ENCODE peak calls at places on chromosomes 5 and 9, in five cellular contexts. One of them, this sample, is unnamed.

GRCh38 chr9:70083429-70083828 is 39.8 kb downstream of the MAMDC2 start:
- DNase-seq in A549: no peak
- DNase-seq in GM12865: no peak
- DNase-seq in DND-41: no peak
- DNase-seq in AG04449: no peak
- DNase-seq in this sample: no peak

GRCh38 chr5:75727931-75728330 is 10.7 kb upstream of the POC5 start:
- DNase-seq in A549: no peak
- DNase-seq in GM12865: no peak
- DNase-seq in DND-41: no peak
- DNase-seq in AG04449: no peak
- DNase-seq in this sample: no peak

GRCh38 chr5:150659360-150660107 is 1.5 kb upstream of the MYOZ3 start:
- DNase-seq in A549: no peak
- DNase-seq in GM12865: no peak
- DNase-seq in DND-41: no peak
- DNase-seq in AG04449: no peak
- DNase-seq in this sample: no peak

GRCh38 chr9:36137392-36138004 is 965 bp downstream of the GLIPR2 start:
- DNase-seq in A549: no peak
- DNase-seq in GM12865: no peak
- DNase-seq in DND-41: no peak
- DNase-seq in AG04449: no peak
- DNase-seq in this sample: peak

GRCh38 chr9:81303658-81304057 is 385.7 kb downstream of the TLE1 start:
- DNase-seq in A549: no peak
- DNase-seq in GM12865: no peak
- DNase-seq in DND-41: no peak
- DNase-seq in AG04449: no peak
- DNase-seq in this sample: peak

GRCh38 chr9:137311971-137312851 is 10.1 kb upstream of the NRARP start:
- DNase-seq in A549: peak
- DNase-seq in GM12865: no peak
- DNase-seq in DND-41: no peak
- DNase-seq in AG04449: no peak
- DNase-seq in this sample: no peak

GRCh38 chr5:171629221-171630005 is 156.2 kb upstream of the SMIM23 start:
- DNase-seq in A549: peak
- DNase-seq in GM12865: no peak
- DNase-seq in DND-41: no peak
- DNase-seq in AG04449: no peak
- DNase-seq in this sample: peak

GRCh38 chr9:130772185-130772584 is 62.9 kb upstream of the ABL1 start:
- DNase-seq in A549: no peak
- DNase-seq in GM12865: no peak
- DNase-seq in DND-41: no peak
- DNase-seq in AG04449: no peak
- DNase-seq in this sample: no peak

GRCh38 chr5:6187501-6187900 is 190.8 kb downstream of the MED10 start:
- DNase-seq in A549: no peak
- DNase-seq in GM12865: no peak
- DNase-seq in DND-41: no peak
- DNase-seq in AG04449: no peak
- DNase-seq in this sample: no peak

GRCh38 chr5:92559743-92560142 is 1021.3 kb downstream of the NR2F1-AS1 start:
- DNase-seq in A549: no peak
- DNase-seq in GM12865: no peak
- DNase-seq in DND-41: no peak
- DNase-seq in AG04449: peak
- DNase-seq in this sample: peak

GRCh38 chr5:86768699-86769202 is 151.0 kb downstream of the COX7C start:
- DNase-seq in A549: no peak
- DNase-seq in GM12865: no peak
- DNase-seq in DND-41: no peak
- DNase-seq in AG04449: no peak
- DNase-seq in this sample: no peak

GRCh38 chr5:30918171-30918570 is 275.3 kb upstream of the CDH6 start:
- DNase-seq in A549: no peak
- DNase-seq in GM12865: no peak
- DNase-seq in DND-41: no peak
- DNase-seq in AG04449: no peak
- DNase-seq in this sample: peak

GRCh38 chr5:9063615-9064245 is 482.1 kb downstream of the SEMA5A start:
- DNase-seq in A549: no peak
- DNase-seq in GM12865: peak
- DNase-seq in DND-41: no peak
- DNase-seq in AG04449: no peak
- DNase-seq in this sample: no peak

GRCh38 chr9:104361207-104361606 is 142.9 kb upstream of the OR13F1 start:
- DNase-seq in A549: no peak
- DNase-seq in GM12865: no peak
- DNase-seq in DND-41: no peak
- DNase-seq in AG04449: no peak
- DNase-seq in this sample: no peak

GRCh38 chr5:138096363-138096762 is 12.5 kb downstream of the WNT8A start:
- DNase-seq in A549: no peak
- DNase-seq in GM12865: peak
- DNase-seq in DND-41: no peak
- DNase-seq in AG04449: no peak
- DNase-seq in this sample: no peak

GRCh38 chr9:97819735-97820134 is 33.3 kb upstream of the FOXE1 start:
- DNase-seq in A549: no peak
- DNase-seq in GM12865: no peak
- DNase-seq in DND-41: no peak
- DNase-seq in AG04449: no peak
- DNase-seq in this sample: no peak

GRCh38 chr5:159166416-159166815 is 42.9 kb downstream of the RNF145 start:
- DNase-seq in A549: no peak
- DNase-seq in GM12865: no peak
- DNase-seq in DND-41: no peak
- DNase-seq in AG04449: no peak
- DNase-seq in this sample: no peak

GRCh38 chr9:98707158-98708102 is 1.3 kb downstream of the GABBR2 start:
- DNase-seq in A549: peak
- DNase-seq in GM12865: peak
- DNase-seq in DND-41: no peak
- DNase-seq in AG04449: no peak
- DNase-seq in this sample: peak

GRCh38 chr5:114308508-114308907 is 53.4 kb upstream of the KCNN2 start:
- DNase-seq in A549: no peak
- DNase-seq in GM12865: no peak
- DNase-seq in DND-41: no peak
- DNase-seq in AG04449: no peak
- DNase-seq in this sample: no peak

GRCh38 chr5:114314061-114314460 is 47.8 kb upstream of the KCNN2 start:
- DNase-seq in A549: no peak
- DNase-seq in GM12865: no peak
- DNase-seq in DND-41: no peak
- DNase-seq in AG04449: no peak
- DNase-seq in this sample: no peak

GRCh38 chr5:114311943-114312342 is 49.9 kb upstream of the KCNN2 start:
- DNase-seq in A549: no peak
- DNase-seq in GM12865: no peak
- DNase-seq in DND-41: no peak
- DNase-seq in AG04449: no peak
- DNase-seq in this sample: no peak

GRCh38 chr5:114308017-114308416 is 53.9 kb upstream of the KCNN2 start:
- DNase-seq in A549: no peak
- DNase-seq in GM12865: no peak
- DNase-seq in DND-41: no peak
- DNase-seq in AG04449: no peak
- DNase-seq in this sample: no peak

GRCh38 chr5:114310666-114311065 is 51.2 kb upstream of the KCNN2 start:
- DNase-seq in A549: no peak
- DNase-seq in GM12865: no peak
- DNase-seq in DND-41: no peak
- DNase-seq in AG04449: no peak
- DNase-seq in this sample: no peak
- TF ChIP-seq CTCF in A549: no peak
- TF ChIP-seq CTCF in GM12865: no peak
- TF ChIP-seq CTCF in DND-41: no peak
- TF ChIP-seq CTCF in AG04449: no peak
- TF ChIP-seq CTCF in this sample: no peak

GRCh38 chr9:135218331-135219225 is 131.1 kb downstream of the OLFM1 start:
- DNase-seq in A549: no peak
- DNase-seq in GM12865: no peak
- DNase-seq in DND-41: no peak
- DNase-seq in AG04449: no peak
- DNase-seq in this sample: no peak
- H3K4me3 ChIP-seq in A549: no peak
- H3K4me3 ChIP-seq in GM12865: no peak
- H3K4me3 ChIP-seq in DND-41: no peak
- H3K4me3 ChIP-seq in AG04449: no peak
- H3K4me3 ChIP-seq in this sample: no peak

GRCh38 chr5:147412561-147412960 is 97.3 kb downstream of the DPYSL3 start:
- DNase-seq in A549: no peak
- DNase-seq in GM12865: no peak
- DNase-seq in DND-41: no peak
- DNase-seq in AG04449: no peak
- DNase-seq in this sample: no peak
- TF ChIP-seq CTCF in A549: no peak
- TF ChIP-seq CTCF in GM12865: no peak
- TF ChIP-seq CTCF in DND-41: no peak
- TF ChIP-seq CTCF in AG04449: no peak
- TF ChIP-seq CTCF in this sample: no peak

GRCh38 chr5:154449786-154450185 is 4.0 kb downstream of the SAP30L start:
- DNase-seq in A549: no peak
- DNase-seq in GM12865: no peak
- DNase-seq in DND-41: no peak
- DNase-seq in AG04449: no peak
- DNase-seq in this sample: no peak

GRCh38 chr5:154445422-154446182 is at the start of gene SAP30L:
- DNase-seq in A549: peak
- DNase-seq in GM12865: peak
- DNase-seq in DND-41: peak
- DNase-seq in AG04449: peak
- DNase-seq in this sample: peak

GRCh38 chr5:154444559-154445421 is 1.0 kb upstream of the SAP30L start:
- DNase-seq in A549: peak
- DNase-seq in GM12865: peak
- DNase-seq in DND-41: peak
- DNase-seq in AG04449: no peak
- DNase-seq in this sample: peak

GRCh38 chr5:154446183-154447073 is 631 bp downstream of the SAP30L start:
- DNase-seq in A549: peak
- DNase-seq in GM12865: peak
- DNase-seq in DND-41: peak
- DNase-seq in AG04449: no peak
- DNase-seq in this sample: peak

DNA sequence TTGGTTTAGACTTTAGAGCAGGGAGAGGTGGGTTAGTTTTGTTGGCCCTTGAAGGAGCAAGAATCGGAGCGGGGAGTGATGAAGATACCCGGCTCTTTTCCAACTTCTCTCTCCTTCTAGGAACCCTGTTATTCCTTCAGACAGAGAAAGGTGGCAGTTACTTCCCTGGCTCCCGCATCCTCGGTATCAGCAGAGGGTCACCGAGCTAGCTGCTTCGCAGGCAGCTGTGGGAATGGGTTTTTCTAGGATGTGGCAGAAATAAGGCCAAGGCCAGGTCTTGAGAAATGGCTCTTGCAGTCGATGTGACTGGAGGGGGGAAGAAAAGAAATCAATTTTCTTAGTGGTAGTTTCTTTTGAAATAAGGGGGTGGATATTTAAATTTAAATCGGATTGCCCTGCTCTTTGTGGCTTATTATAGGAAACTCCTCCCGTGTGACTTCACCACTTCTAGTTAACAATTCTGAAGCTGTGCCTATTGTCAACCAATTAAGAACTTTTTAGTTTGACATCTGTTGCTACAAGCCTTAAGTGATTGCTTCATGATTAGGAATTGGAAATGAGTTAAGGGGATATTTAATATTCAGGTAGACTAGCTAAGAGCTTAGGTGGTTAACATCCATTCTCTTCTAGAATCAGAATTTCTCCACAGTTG is 1.4 kb downstream of the SAP30L start:
- DNase-seq in A549: peak
- DNase-seq in GM12865: no peak
- DNase-seq in DND-41: no peak
- DNase-seq in AG04449: no peak
- DNase-seq in this sample: no peak
- H3K4me3 ChIP-seq in A549: peak
- H3K4me3 ChIP-seq in GM12865: peak
- H3K4me3 ChIP-seq in DND-41: peak
- H3K4me3 ChIP-seq in AG04449: peak
- H3K4me3 ChIP-seq in this sample: peak

DNA sequence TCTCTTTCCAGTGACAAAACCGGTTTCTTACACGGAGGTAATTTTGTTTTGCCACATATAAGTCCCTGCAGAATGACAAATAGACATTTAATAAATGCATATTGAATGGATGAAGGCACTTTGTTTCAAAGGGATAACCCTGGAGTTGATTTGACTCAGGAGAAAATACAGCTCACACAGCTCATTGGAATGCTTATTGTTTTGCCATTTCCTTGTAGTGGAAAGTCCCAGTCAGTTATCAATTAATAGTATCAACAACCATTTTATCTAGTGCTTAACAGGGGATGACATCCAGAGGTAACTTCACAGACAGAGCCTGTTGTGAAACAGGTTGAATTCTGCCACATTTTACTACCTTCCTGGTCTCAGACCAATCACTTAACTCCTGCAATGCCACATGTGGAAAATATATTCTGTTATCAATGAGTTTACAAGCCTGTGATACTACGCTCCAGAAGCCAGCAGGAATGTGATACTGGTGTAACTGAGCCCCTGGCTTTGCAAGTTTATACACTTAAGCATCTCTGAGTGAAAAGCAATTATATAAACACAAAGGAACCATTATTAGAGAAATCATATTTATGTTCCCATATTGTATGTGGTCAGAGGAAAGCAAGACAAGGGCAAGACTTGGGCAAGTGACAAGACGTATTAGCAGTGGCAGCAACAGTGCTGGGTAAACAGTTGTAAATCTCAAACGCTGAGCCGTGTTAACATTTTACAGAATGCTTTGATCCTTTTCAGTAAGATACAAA is 123.2 kb upstream of the ANKRD55 start:
- DNase-seq in A549: no peak
- DNase-seq in GM12865: no peak
- DNase-seq in DND-41: no peak
- DNase-seq in AG04449: no peak
- DNase-seq in this sample: no peak
- TF ChIP-seq CTCF in A549: no peak
- TF ChIP-seq CTCF in GM12865: no peak
- TF ChIP-seq CTCF in DND-41: no peak
- TF ChIP-seq CTCF in AG04449: no peak
- TF ChIP-seq CTCF in this sample: no peak

GRCh38 chr9:27086818-27087680 is 22.0 kb upstream of the TEK start:
- DNase-seq in A549: no peak
- DNase-seq in GM12865: no peak
- DNase-seq in DND-41: no peak
- DNase-seq in AG04449: peak
- DNase-seq in this sample: peak
- H3K4me3 ChIP-seq in A549: no peak
- H3K4me3 ChIP-seq in GM12865: no peak
- H3K4me3 ChIP-seq in DND-41: no peak
- H3K4me3 ChIP-seq in AG04449: no peak
- H3K4me3 ChIP-seq in this sample: no peak